ENCODE peak calls at places on chromosome 21, in seven cellular contexts. X is HFF-Myc, O is sigmoid colon, J is omental fat pad, M is upper lobe of right lung, G is MCF 10A, A is Calu3. K is an unnamed sample.

GRCh38 chr21:43881283-43881682 is 16.3 kb downstream of the AGPAT3 start:
- DNase-seq in M (peak), X (no peak), O (no peak), A (no peak), G (no peak), J (no peak), K (no peak)

GRCh38 chr21:26449161-26449560 is 123.9 kb downstream of the CYYR1 start:
- DNase-seq in O (no peak), X (no peak), M (no peak), A (no peak), J (no peak), G (no peak), K (no peak)

GRCh38 chr21:16117331-16117730 is 387.5 kb downstream of the USP25 start:
- DNase-seq in O (no peak), X (peak), M (no peak), A (no peak), G (no peak), J (no peak), K (no peak)

GRCh38 chr21:43904316-43904925 is 39.4 kb downstream of the AGPAT3 start:
- DNase-seq in A (no peak), J (no peak), M (peak), O (peak), G (no peak), X (no peak), K (no peak)

GRCh38 chr21:18812308-18812707 is 408.7 kb upstream of the TMPRSS15 start:
- DNase-seq in G (no peak), M (no peak), J (no peak), O (no peak), A (no peak), X (no peak), K (no peak)

GRCh38 chr21:27802816-27803475 is 836.1 kb upstream of the ADAMTS5 start:
- DNase-seq in G (peak), A (peak), M (no peak), J (no peak), X (no peak), O (no peak), K (no peak)

GRCh38 chr21:32602099-32602498 is 10.1 kb downstream of the CFAP298 start:
- DNase-seq in J (no peak), X (no peak), A (no peak), G (no peak), M (no peak), O (no peak), K (no peak)

GRCh38 chr21:43981151-43981870 is 30.8 kb upstream of the TRAPPC10 start:
- DNase-seq in J (no peak), G (no peak), M (no peak), O (no peak), A (no peak), X (no peak), K (no peak)

GRCh38 chr21:27532081-27532480 is 565.2 kb upstream of the ADAMTS5 start:
- DNase-seq in X (peak), O (no peak), A (peak), G (peak), M (no peak), J (no peak), K (no peak)

GRCh38 chr21:16573581-16573980 is 843.8 kb downstream of the USP25 start:
- DNase-seq in G (no peak), A (no peak), O (no peak), M (no peak), X (no peak), J (no peak), K (no peak)

GRCh38 chr21:15557925-15558324 is 171.9 kb upstream of the USP25 start:
- DNase-seq in O (no peak), A (no peak), X (no peak), G (no peak), J (no peak), M (no peak), K (no peak)

GRCh38 chr21:35527358-35527757 is 478.3 kb upstream of the RUNX1 start:
- DNase-seq in X (no peak), G (no peak), M (no peak), J (no peak), O (no peak), A (no peak), K (no peak)

GRCh38 chr21:35924714-35925301 is 135.5 kb downstream of the SETD4 start:
- DNase-seq in M (no peak), J (no peak), A (peak), X (no peak), G (peak), O (peak), K (no peak)

GRCh38 chr21:38567577-38568360 is 69.5 kb upstream of the ERG start:
- DNase-seq in O (no peak), X (peak), G (no peak), J (no peak), A (no peak), M (no peak), K (no peak)

DNA sequence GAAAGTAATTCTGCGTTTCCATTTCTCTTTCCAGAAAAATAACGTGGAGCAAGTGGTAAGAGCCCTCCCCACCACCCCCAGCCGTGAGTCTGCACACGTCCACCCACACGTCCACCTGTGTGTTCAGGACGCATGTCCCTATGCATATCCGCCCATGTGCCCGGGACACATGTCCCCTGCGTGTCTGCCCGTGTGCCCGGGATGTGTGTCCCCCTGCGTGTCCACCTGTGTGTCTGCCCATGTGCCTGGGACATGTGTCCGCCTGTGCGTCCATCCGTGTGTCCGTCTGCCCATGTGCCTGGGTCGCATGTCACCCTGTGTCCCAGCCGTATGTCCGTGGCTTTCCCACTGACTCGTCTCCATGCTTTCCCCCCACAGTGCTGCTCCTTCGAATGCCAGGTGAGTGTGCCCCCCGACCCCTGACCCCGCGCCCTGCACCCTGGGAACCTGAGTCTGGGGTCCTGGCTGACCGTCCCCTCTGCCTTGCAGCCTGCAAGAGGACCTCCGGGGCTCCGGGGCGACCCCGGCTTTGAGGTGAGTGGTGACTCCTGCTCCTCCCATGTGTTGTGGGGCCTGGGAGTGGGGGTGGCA is 5.6 kb downstream of the COL6A1 start:
- DNase-seq in M (peak), X (no peak), A (no peak), J (no peak), O (peak), G (no peak), K (no peak)
- TF ChIP-seq CTCF in M (no peak), X (no peak), A (no peak), J (no peak), O (no peak), G (no peak), K (no peak)

GRCh38 chr21:37079211-37079824 is 6.3 kb downstream of the TTC3 start:
- DNase-seq in A (no peak), M (no peak), X (no peak), G (peak), O (no peak), J (no peak), K (no peak)
- TF ChIP-seq CTCF in A (no peak), M (peak), X (peak), G (peak), O (no peak), J (no peak), K (no peak)

GRCh38 chr21:33894736-33895288 is 20.8 kb downstream of the ATP5PO start:
- DNase-seq in G (peak), A (peak), X (peak), J (peak), M (peak), O (peak), K (peak)
- TF ChIP-seq CTCF in G (peak), A (peak), X (peak), J (no peak), M (peak), O (peak), K (peak)

GRCh38 chr21:45060675-45061311 is 13.6 kb upstream of the ADARB1 start:
- DNase-seq in X (no peak), M (no peak), O (no peak), J (no peak), G (no peak), A (no peak), K (no peak)

GRCh38 chr21:45056917-45057560 is 17.3 kb upstream of the ADARB1 start:
- DNase-seq in O (no peak), J (no peak), A (no peak), G (no peak), X (no peak), M (no peak), K (no peak)

GRCh38 chr21:45057886-45058285 is 16.5 kb upstream of the ADARB1 start:
- DNase-seq in M (no peak), J (no peak), O (no peak), A (no peak), X (no peak), G (no peak), K (no peak)

GRCh38 chr21:45059121-45059520 is 15.3 kb upstream of the ADARB1 start:
- DNase-seq in X (no peak), G (no peak), O (no peak), M (no peak), J (no peak), A (no peak), K (no peak)

GRCh38 chr21:45060089-45060488 is 14.3 kb upstream of the ADARB1 start:
- DNase-seq in O (no peak), J (no peak), G (no peak), M (no peak), A (no peak), X (no peak), K (no peak)
- TF ChIP-seq CTCF in O (no peak), J (no peak), G (no peak), M (no peak), A (no peak), X (no peak), K (no peak)

DNA sequence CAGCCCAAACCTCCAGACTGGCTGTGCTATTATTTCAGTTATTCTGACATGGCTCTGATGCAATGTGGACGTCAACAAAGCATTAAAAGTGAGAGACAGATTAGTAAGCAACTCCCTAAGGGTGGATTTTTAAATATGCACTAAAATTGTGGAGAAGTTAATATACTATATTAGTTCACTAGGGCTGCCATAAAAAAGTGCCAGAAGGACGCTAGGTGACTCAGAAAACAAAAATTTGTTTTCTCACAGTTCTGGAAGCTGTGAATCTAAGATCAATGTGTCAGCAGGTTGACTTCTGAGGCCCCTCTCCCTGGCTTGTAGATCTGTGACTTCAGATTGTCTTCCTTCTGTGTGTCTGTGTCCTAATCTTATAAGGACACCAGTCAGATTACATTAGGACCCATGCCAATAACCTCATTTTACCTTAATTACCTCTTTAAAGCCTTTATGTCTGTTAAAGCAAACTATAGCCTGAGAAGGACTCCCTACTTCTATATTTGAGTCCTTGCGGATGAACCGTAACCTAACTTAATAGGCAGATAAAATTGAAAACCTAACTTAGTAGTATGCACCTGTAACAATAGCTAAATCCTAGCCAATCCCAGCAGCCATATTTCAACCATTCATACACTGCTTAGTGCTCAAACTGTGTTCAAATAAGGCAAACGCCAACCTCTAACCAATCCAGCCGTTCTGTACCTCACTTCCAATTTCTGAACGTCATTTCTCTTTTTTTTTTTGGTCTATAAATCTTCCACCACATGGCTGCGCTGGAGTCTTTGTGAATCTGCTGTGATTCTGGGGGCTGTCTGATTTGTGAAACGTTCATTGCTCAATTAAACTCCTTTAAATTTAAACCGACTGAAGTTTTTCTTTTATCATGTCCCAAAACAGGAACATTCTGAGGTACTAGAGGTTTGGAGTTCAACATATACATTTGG is 65.9 kb upstream of the BACH1 start:
- DNase-seq in J (no peak), A (no peak), X (no peak), M (no peak), G (peak), O (no peak), K (no peak)
- TF ChIP-seq CTCF in J (no peak), A (no peak), X (no peak), M (no peak), G (no peak), O (no peak), K (peak)

GRCh38 chr21:42298237-42298636 is 17.0 kb downstream of the TFF3 start:
- DNase-seq in J (no peak), X (no peak), A (no peak), M (no peak), G (peak), O (no peak), K (no peak)
- TF ChIP-seq CTCF in J (no peak), X (no peak), A (no peak), M (no peak), G (no peak), O (no peak), K (no peak)